ENCODE peak calls at places on chromosomes 6 and 20, in six cellular contexts. B is stimulated activated effector memory CD8-positive, alpha-beta T cell treated with anti-CD3 and anti-CD28 coated beads, Interleukin-12 subunit alpha, Interleukin-12 subunit beta, amount 100 ng/mL, for 72 hours; X is dorsolateral prefrontal cortex; Q is SW 1271; Y is T-helper 2 cell; O is fibroblast of mammary gland. M is an unnamed sample.

GRCh38 chr6:110053395-110054240 is 75.5 kb downstream of the GPR6 start:
- DNase-seq in Y (peak), O (peak), B (peak), X (no peak), Q (peak), M (peak)

GRCh38 chr6:22470454-22471368 is 98.7 kb upstream of the HDGFL1 start:
- DNase-seq in B (no peak), O (peak), Q (no peak), X (no peak), Y (no peak), M (peak)

GRCh38 chr20:32210206-32210605 is 2.5 kb downstream of the POFUT1 start:
- DNase-seq in Y (no peak), X (no peak), B (no peak), Q (no peak), O (no peak), M (no peak)

GRCh38 chr6:162371133-162371532 is 356.4 kb downstream of the PRKN start:
- DNase-seq in X (no peak), Q (no peak), B (no peak), Y (no peak), O (peak), M (no peak)

GRCh38 chr20:53865905-53866786 is 204.2 kb downstream of the BCAS1 start:
- DNase-seq in X (no peak), O (peak), Q (no peak), Y (peak), B (no peak), M (peak)

GRCh38 chr6:73675466-73676098 is 20.4 kb upstream of the CD109 start:
- DNase-seq in Y (peak), Q (peak), B (peak), X (peak), O (peak), M (peak)

GRCh38 chr6:163965426-163966348 is 551.2 kb downstream of the QKI start:
- DNase-seq in O (no peak), X (no peak), Q (no peak), Y (no peak), B (no peak), M (peak)

GRCh38 chr6:53432318-53433161 is 83.8 kb upstream of the ELOVL5 start:
- DNase-seq in X (no peak), B (no peak), Y (no peak), O (peak), Q (no peak), M (peak)

GRCh38 chr6:169792306-169793015 is 41.0 kb downstream of the ERMARD start:
- DNase-seq in Q (no peak), B (no peak), O (no peak), X (no peak), Y (no peak), M (no peak)

GRCh38 chr20:61956396-61957342 is 109.0 kb downstream of the TAF4 start:
- DNase-seq in X (no peak), Q (no peak), Y (no peak), O (peak), B (no peak), M (peak)

GRCh38 chr20:33865761-33866160 is 54.6 kb downstream of the CHMP4B start:
- DNase-seq in Y (no peak), O (no peak), B (no peak), Q (no peak), X (no peak), M (no peak)

GRCh38 chr6:90643366-90643765 is 56.5 kb upstream of the MAP3K7 start:
- DNase-seq in O (no peak), X (no peak), Y (peak), B (no peak), Q (no peak), M (no peak)

GRCh38 chr20:62557425-62557824 is 81.6 kb upstream of the GATA5 start:
- DNase-seq in O (no peak), X (no peak), B (no peak), Y (no peak), Q (no peak), M (no peak)

GRCh38 chr6:96156425-96156824 is 140.7 kb downstream of the FUT9 start:
- DNase-seq in X (no peak), O (no peak), Q (no peak), B (no peak), Y (peak), M (no peak)

GRCh38 chr6:25935953-25936352 is 5.5 kb upstream of the SLC17A2 start:
- DNase-seq in B (no peak), Y (no peak), X (no peak), O (no peak), Q (no peak), M (no peak)

GRCh38 chr6:12113190-12113578 is 101.1 kb downstream of the HIVEP1 start:
- DNase-seq in X (no peak), Y (peak), Q (no peak), O (peak), B (no peak), M (peak)

GRCh38 chr20:62875419-62876355 is 14.1 kb upstream of the TCFL5 start:
- DNase-seq in B (no peak), Y (no peak), X (peak), O (peak), Q (peak), M (peak)

GRCh38 chr6:26043389-26044139 is 43.7 kb upstream of the HFE start:
- DNase-seq in Y (peak), O (peak), B (peak), Q (peak), X (peak), M (peak)

GRCh38 chr6:133062077-133062476 is 179.1 kb upstream of the EYA4 start:
- DNase-seq in X (no peak), Y (no peak), Q (no peak), O (peak), B (no peak), M (peak)

GRCh38 chr20:41167481-41168253 is 30.3 kb downstream of the PLCG1 start:
- DNase-seq in Y (peak), X (no peak), Q (no peak), B (no peak), O (no peak), M (no peak)

GRCh38 chr6:3356056-3356823 is 97.5 kb downstream of the PSMG4 start:
- DNase-seq in X (peak), Y (peak), O (peak), B (peak), Q (peak), M (peak)

GRCh38 chr6:31660224-31660997 is at the start of gene C6orf47:
- DNase-seq in Q (peak), Y (peak), O (peak), B (peak), X (peak), M (peak)

GRCh38 chr6:167078745-167079144 is 44.2 kb upstream of the CCR6 start:
- DNase-seq in Q (no peak), X (no peak), B (no peak), O (no peak), Y (no peak), M (no peak)

GRCh38 chr6:84976516-84977420 is 212.4 kb upstream of the TBX18 start:
- DNase-seq in X (no peak), Y (no peak), O (peak), B (no peak), Q (no peak), M (no peak)